ENCODE peak calls at places on chromosomes 2 and 18, in five cellular contexts. W is uterus, N is fibroblast of the aortic adventitia, P is prostate gland, E is cardiac septum. H is an unnamed sample.

GRCh38 chr2:201656102-201656501 is 12.8 kb upstream of the TMEM237 start:
- DNase-seq in W (no peak), E (no peak), P (no peak), N (no peak), H (no peak)

GRCh38 chr2:88350641-88351601 is 101.6 kb downstream of the FOXI3 start:
- DNase-seq in E (peak; percentile 79), W (no peak), N (peak; percentile 22), P (peak; percentile 32), H (no peak)

GRCh38 chr2:196322963-196323810 is 151.8 kb upstream of the STK17B start:
- DNase-seq in E (no peak), P (no peak), N (peak; percentile 82), W (no peak), H (no peak)

GRCh38 chr2:101153811-101154210 is 2.6 kb upstream of the TBC1D8 start:
- DNase-seq in N (no peak), P (no peak), E (no peak), W (no peak), H (no peak)

GRCh38 chr18:24538421-24539264 is 78.2 kb downstream of the HRH4 start:
- DNase-seq in N (peak; percentile 4), P (no peak), E (no peak), W (no peak), H (no peak)

GRCh38 chr2:128997166-128997866 is 678.6 kb upstream of the HS6ST1 start:
- DNase-seq in P (no peak), W (no peak), E (no peak), N (no peak), H (no peak)

GRCh38 chr2:158205215-158205614 is 103.5 kb downstream of the UPP2 start:
- DNase-seq in N (no peak), W (no peak), E (no peak), P (no peak), H (no peak)

GRCh38 chr2:240601831-240602160 is 15.3 kb downstream of the CAPN10 start:
- DNase-seq in E (peak; percentile 69), W (no peak), P (no peak), N (no peak), H (no peak)

GRCh38 chr2:233381013-233381995 is 27.0 kb downstream of the DGKD start:
- DNase-seq in P (no peak), N (no peak), W (no peak), E (no peak), H (no peak)

GRCh38 chr2:240459401-240460242 is 24.2 kb downstream of the GPC1 start:
- DNase-seq in P (no peak), E (peak; percentile 72), W (peak; percentile 11), N (no peak), H (no peak)

GRCh38 chr2:218033208-218033589 is 30.4 kb upstream of the TNS1 start:
- DNase-seq in N (no peak), E (peak; percentile 38), P (no peak), W (no peak), H (no peak)

GRCh38 chr2:74498500-74499268 is 719 bp downstream of the LBX2 start:
- DNase-seq in P (no peak), E (no peak), N (no peak), W (no peak), H (no peak)

GRCh38 chr2:62306751-62307468 is 111.0 kb downstream of the B3GNT2 start:
- DNase-seq in E (no peak), N (peak; percentile 4), W (peak; percentile 25), P (peak; percentile 73), H (peak; percentile 95)

GRCh38 chr2:133422946-133423345 is 145.3 kb downstream of the NCKAP5 start:
- DNase-seq in W (no peak), N (peak; percentile 53), P (no peak), E (no peak), H (no peak)

GRCh38 chr2:164205347-164205746 is 415.9 kb downstream of the GRB14 start:
- DNase-seq in W (no peak), P (no peak), N (peak; percentile 16), E (no peak), H (no peak)

GRCh38 chr18:36176739-36177138 is 10.6 kb upstream of the MOCOS start:
- DNase-seq in E (no peak), N (peak; percentile 84), W (no peak), P (no peak), H (no peak)

GRCh38 chr2:69032336-69032735 is 19.4 kb downstream of the ANTXR1 start:
- DNase-seq in N (no peak), E (no peak), P (no peak), W (no peak), H (no peak)

GRCh38 chr18:35588995-35589394 is 7.5 kb downstream of the GALNT1 start:
- DNase-seq in N (no peak), W (no peak), E (no peak), P (no peak), H (no peak)

GRCh38 chr2:34831096-34831495 is 1232.0 kb upstream of the FAM98A start:
- DNase-seq in W (no peak), E (no peak), N (no peak), P (no peak), H (no peak)

GRCh38 chr2:8980096-8980495 is 23.4 kb downstream of the MBOAT2 start:
- DNase-seq in W (no peak), P (no peak), E (no peak), N (no peak), H (no peak)

GRCh38 chr2:233980955-233981555 is 63.9 kb downstream of the TRPM8 start:
- DNase-seq in W (no peak), P (no peak), E (no peak), N (no peak), H (no peak)

GRCh38 chr2:205822578-205822977 is 140.3 kb downstream of the NRP2 start:
- DNase-seq in W (no peak), E (no peak), N (no peak), P (no peak), H (no peak)

GRCh38 chr2:230700447-230700846 is 12.2 kb upstream of the CAB39 start:
- DNase-seq in N (peak; percentile 51), P (no peak), W (no peak), E (no peak), H (no peak)

GRCh38 chr2:208134928-208135586 is 5.4 kb upstream of the CRYGC start:
- DNase-seq in P (no peak), N (no peak), E (no peak), W (no peak), H (no peak)

GRCh38 chr2:236938126-236938525 is 147.6 kb upstream of the COPS8 start:
- DNase-seq in P (no peak), E (no peak), W (no peak), N (peak; percentile 34), H (no peak)

GRCh38 chr2:102622646-102623045 is 3.3 kb downstream of the SLC9A2 start:
- DNase-seq in E (no peak), N (no peak), P (no peak), W (no peak), H (no peak)

GRCh38 chr2:151007365-151007764 is 254.3 kb downstream of the RBM43 start:
- DNase-seq in W (no peak), N (no peak), E (no peak), P (no peak), H (no peak)

GRCh38 chr2:80589070-80589469 is 284.5 kb upstream of the LRRTM1 start:
- DNase-seq in W (no peak), P (no peak), N (no peak), E (no peak), H (no peak)

GRCh38 chr2:2902551-2903216 is 474.9 kb downstream of the EIPR1 start:
- DNase-seq in P (no peak), W (no peak), N (no peak), E (no peak), H (no peak)

GRCh38 chr2:98769784-98770183 is 38.9 kb upstream of the MGAT4A start:
- DNase-seq in E (no peak), P (peak; percentile 66), N (no peak), W (no peak), H (no peak)

H was measured in GM12878.